ENCODE peak calls at places on chromosomes 13 and 19, in five cellular contexts. One of them, this sample, is unnamed.

GRCh38 chr19:16001481-16002312 is 52.9 kb downstream of the OR10H4 start:
- DNase-seq in cardiac muscle cell: no peak
- DNase-seq in kidney epithelial cell: peak; percentile 5
- DNase-seq in choroid plexus epithelial cell: peak; percentile 91
- DNase-seq in GM06990: peak; percentile 63
- DNase-seq in this sample: no peak

GRCh38 chr19:44576843-44577565 is 36.4 kb upstream of the IGSF23 start:
- DNase-seq in cardiac muscle cell: peak; percentile 41
- DNase-seq in kidney epithelial cell: no peak
- DNase-seq in choroid plexus epithelial cell: peak; percentile 51
- DNase-seq in GM06990: no peak
- DNase-seq in this sample: no peak

GRCh38 chr13:22960827-22961226 is 220.0 kb upstream of the SGCG start:
- DNase-seq in GM06990: no peak
- DNase-seq in choroid plexus epithelial cell: no peak
- DNase-seq in cardiac muscle cell: no peak
- DNase-seq in kidney epithelial cell: no peak
- DNase-seq in this sample: no peak

GRCh38 chr19:4715529-4716221 is 8.0 kb downstream of the DPP9 start:
- DNase-seq in GM06990: no peak
- DNase-seq in kidney epithelial cell: no peak
- DNase-seq in choroid plexus epithelial cell: no peak
- DNase-seq in cardiac muscle cell: no peak
- DNase-seq in this sample: no peak

GRCh38 chr19:5894704-5895349 is 8.8 kb downstream of the NDUFA11 start:
- DNase-seq in cardiac muscle cell: no peak
- DNase-seq in choroid plexus epithelial cell: no peak
- DNase-seq in kidney epithelial cell: no peak
- DNase-seq in GM06990: no peak
- DNase-seq in this sample: no peak

GRCh38 chr19:10316229-10317044 is 622 bp upstream of the FDX2 start:
- DNase-seq in cardiac muscle cell: no peak
- DNase-seq in GM06990: no peak
- DNase-seq in choroid plexus epithelial cell: no peak
- DNase-seq in kidney epithelial cell: no peak
- DNase-seq in this sample: no peak

GRCh38 chr19:54035215-54036178 is 28.2 kb downstream of the VSTM1 start:
- DNase-seq in kidney epithelial cell: peak; percentile 23
- DNase-seq in cardiac muscle cell: no peak
- DNase-seq in GM06990: no peak
- DNase-seq in choroid plexus epithelial cell: peak; percentile 75
- DNase-seq in this sample: no peak

GRCh38 chr19:29745253-29745652 is 30.2 kb upstream of the C19orf12 start:
- DNase-seq in GM06990: no peak
- DNase-seq in cardiac muscle cell: peak; percentile 16
- DNase-seq in kidney epithelial cell: no peak
- DNase-seq in choroid plexus epithelial cell: peak; percentile 10
- DNase-seq in this sample: no peak

GRCh38 chr19:53394522-53394973 is 401 bp upstream of the ZNF765 start:
- DNase-seq in cardiac muscle cell: peak; percentile 60
- DNase-seq in kidney epithelial cell: no peak
- DNase-seq in GM06990: no peak
- DNase-seq in choroid plexus epithelial cell: no peak
- DNase-seq in this sample: no peak

GRCh38 chr13:99642006-99642405 is 140.7 kb downstream of the TM9SF2 start:
- DNase-seq in cardiac muscle cell: no peak
- DNase-seq in choroid plexus epithelial cell: no peak
- DNase-seq in GM06990: no peak
- DNase-seq in kidney epithelial cell: no peak
- DNase-seq in this sample: no peak

GRCh38 chr13:26475176-26476110 is 82.0 kb upstream of the WASF3 start:
- DNase-seq in choroid plexus epithelial cell: no peak
- DNase-seq in GM06990: no peak
- DNase-seq in cardiac muscle cell: no peak
- DNase-seq in kidney epithelial cell: no peak
- DNase-seq in this sample: no peak

GRCh38 chr19:42159942-42160341 is 27.7 kb upstream of the POU2F2 start:
- DNase-seq in kidney epithelial cell: no peak
- DNase-seq in cardiac muscle cell: no peak
- DNase-seq in GM06990: no peak
- DNase-seq in choroid plexus epithelial cell: no peak
- DNase-seq in this sample: no peak

GRCh38 chr13:40453666-40454030 is 212.8 kb downstream of the FOXO1 start:
- DNase-seq in choroid plexus epithelial cell: no peak
- DNase-seq in GM06990: no peak
- DNase-seq in kidney epithelial cell: no peak
- DNase-seq in cardiac muscle cell: no peak
- DNase-seq in this sample: no peak

GRCh38 chr19:29623726-29624488 is 17.8 kb downstream of the POP4 start:
- DNase-seq in GM06990: no peak
- DNase-seq in kidney epithelial cell: no peak
- DNase-seq in cardiac muscle cell: no peak
- DNase-seq in choroid plexus epithelial cell: no peak
- DNase-seq in this sample: no peak

GRCh38 chr13:71871180-71871754 is 4.3 kb upstream of the DACH1 start:
- DNase-seq in choroid plexus epithelial cell: no peak
- DNase-seq in kidney epithelial cell: no peak
- DNase-seq in GM06990: no peak
- DNase-seq in cardiac muscle cell: no peak
- DNase-seq in this sample: no peak

GRCh38 chr19:47357788-47358680 is 8.9 kb downstream of the DHX34 start:
- DNase-seq in kidney epithelial cell: no peak
- DNase-seq in cardiac muscle cell: no peak
- DNase-seq in choroid plexus epithelial cell: peak; percentile 18
- DNase-seq in GM06990: no peak
- DNase-seq in this sample: no peak

GRCh38 chr13:113667771-113668490 is 912 bp downstream of the GRK1 start:
- DNase-seq in GM06990: no peak
- DNase-seq in cardiac muscle cell: no peak
- DNase-seq in choroid plexus epithelial cell: no peak
- DNase-seq in kidney epithelial cell: no peak
- DNase-seq in this sample: peak; percentile 11

GRCh38 chr13:108156749-108157148 is 58.6 kb downstream of the LIG4 start:
- DNase-seq in GM06990: no peak
- DNase-seq in choroid plexus epithelial cell: no peak
- DNase-seq in kidney epithelial cell: no peak
- DNase-seq in cardiac muscle cell: no peak
- DNase-seq in this sample: no peak

GRCh38 chr19:14383898-14384669 is 2.8 kb downstream of the ADGRE5 start:
- DNase-seq in kidney epithelial cell: no peak
- DNase-seq in choroid plexus epithelial cell: peak; percentile 42
- DNase-seq in cardiac muscle cell: no peak
- DNase-seq in GM06990: peak; percentile 78
- DNase-seq in this sample: peak; percentile 55

GRCh38 chr13:45194081-45194939 is 6.5 kb downstream of the KCTD4 start:
- DNase-seq in GM06990: no peak
- DNase-seq in choroid plexus epithelial cell: peak; percentile 80
- DNase-seq in cardiac muscle cell: no peak
- DNase-seq in kidney epithelial cell: no peak
- DNase-seq in this sample: no peak

GRCh38 chr19:54952591-54953344 is 5.4 kb upstream of the NLRP7 start:
- DNase-seq in choroid plexus epithelial cell: peak; percentile 18
- DNase-seq in GM06990: no peak
- DNase-seq in kidney epithelial cell: no peak
- DNase-seq in cardiac muscle cell: no peak
- DNase-seq in this sample: no peak

GRCh38 chr13:107231941-107232340 is 664.0 kb upstream of the ARGLU1 start:
- DNase-seq in cardiac muscle cell: no peak
- DNase-seq in choroid plexus epithelial cell: no peak
- DNase-seq in kidney epithelial cell: no peak
- DNase-seq in GM06990: no peak
- DNase-seq in this sample: no peak

GRCh38 chr13:59996461-59996860 is 167.3 kb downstream of the DIAPH3 start:
- DNase-seq in GM06990: no peak
- DNase-seq in cardiac muscle cell: no peak
- DNase-seq in kidney epithelial cell: no peak
- DNase-seq in choroid plexus epithelial cell: no peak
- DNase-seq in this sample: no peak

GRCh38 chr13:39407138-39407537 is 195.9 kb downstream of the LHFPL6 start:
- DNase-seq in GM06990: no peak
- DNase-seq in kidney epithelial cell: no peak
- DNase-seq in choroid plexus epithelial cell: no peak
- DNase-seq in cardiac muscle cell: no peak
- DNase-seq in this sample: no peak

GRCh38 chr13:39405596-39405995 is 197.4 kb downstream of the LHFPL6 start:
- DNase-seq in cardiac muscle cell: no peak
- DNase-seq in GM06990: no peak
- DNase-seq in choroid plexus epithelial cell: no peak
- DNase-seq in kidney epithelial cell: no peak
- DNase-seq in this sample: no peak

GRCh38 chr13:39405107-39405506 is 197.9 kb downstream of the LHFPL6 start:
- DNase-seq in kidney epithelial cell: no peak
- DNase-seq in GM06990: no peak
- DNase-seq in choroid plexus epithelial cell: no peak
- DNase-seq in cardiac muscle cell: no peak
- DNase-seq in this sample: no peak

GRCh38 chr13:39407786-39408185 is 195.2 kb downstream of the LHFPL6 start:
- DNase-seq in kidney epithelial cell: no peak
- DNase-seq in GM06990: no peak
- DNase-seq in cardiac muscle cell: no peak
- DNase-seq in choroid plexus epithelial cell: no peak
- DNase-seq in this sample: no peak

DNA sequence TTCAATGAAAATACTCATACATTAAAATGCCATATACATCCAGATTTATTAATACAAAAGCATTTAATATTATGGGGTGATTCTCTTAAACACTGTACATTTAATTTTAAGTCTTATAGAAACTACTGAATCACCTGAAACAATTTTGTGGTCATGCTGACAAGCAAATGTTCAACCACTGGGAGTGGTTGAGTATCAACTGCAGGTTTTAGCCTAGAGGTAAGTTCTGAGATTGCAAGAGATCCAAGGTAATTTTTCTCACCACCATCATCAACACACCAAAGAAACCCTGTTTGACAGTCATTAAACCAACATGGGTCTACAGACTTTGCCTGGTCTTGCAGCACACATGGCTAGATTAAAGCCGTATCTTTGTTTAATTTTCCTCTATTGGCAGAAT is 196.3 kb downstream of the LHFPL6 start:
- DNase-seq in cardiac muscle cell: no peak
- DNase-seq in choroid plexus epithelial cell: no peak
- DNase-seq in kidney epithelial cell: no peak
- DNase-seq in GM06990: no peak
- DNase-seq in this sample: no peak
- TF ChIP-seq CTCF in cardiac muscle cell: no peak
- TF ChIP-seq CTCF in choroid plexus epithelial cell: no peak
- TF ChIP-seq CTCF in kidney epithelial cell: no peak
- TF ChIP-seq CTCF in GM06990: no peak
- TF ChIP-seq CTCF in this sample: no peak

GRCh38 chr19:49264258-49264657 is 60.7 kb downstream of the SLC6A16 start:
- DNase-seq in GM06990: peak; percentile 13
- DNase-seq in cardiac muscle cell: no peak
- DNase-seq in kidney epithelial cell: no peak
- DNase-seq in choroid plexus epithelial cell: no peak
- DNase-seq in this sample: no peak
- TF ChIP-seq CTCF in GM06990: no peak
- TF ChIP-seq CTCF in cardiac muscle cell: no peak
- TF ChIP-seq CTCF in kidney epithelial cell: no peak
- TF ChIP-seq CTCF in choroid plexus epithelial cell: no peak
- TF ChIP-seq CTCF in this sample: no peak

GRCh38 chr13:102848956-102849355 is 3.1 kb downstream of the ERCC5 start:
- DNase-seq in GM06990: no peak
- DNase-seq in cardiac muscle cell: no peak
- DNase-seq in kidney epithelial cell: no peak
- DNase-seq in choroid plexus epithelial cell: no peak
- DNase-seq in this sample: no peak

GRCh38 chr13:102847272-102848234 is 1.7 kb downstream of the ERCC5 start:
- DNase-seq in cardiac muscle cell: peak; percentile 35
- DNase-seq in kidney epithelial cell: no peak
- DNase-seq in choroid plexus epithelial cell: peak; percentile 71
- DNase-seq in GM06990: peak; percentile 13
- DNase-seq in this sample: no peak

GRCh38 chr13:102845289-102845629 is 573 bp upstream of the ERCC5 start:
- DNase-seq in kidney epithelial cell: no peak
- DNase-seq in GM06990: no peak
- DNase-seq in cardiac muscle cell: no peak
- DNase-seq in choroid plexus epithelial cell: no peak
- DNase-seq in this sample: no peak

GRCh38 chr13:102846261-102847015 is 606 bp downstream of the ERCC5 start:
- DNase-seq in kidney epithelial cell: no peak
- DNase-seq in choroid plexus epithelial cell: peak; percentile 52
- DNase-seq in GM06990: peak; percentile 63
- DNase-seq in cardiac muscle cell: peak; percentile 39
- DNase-seq in this sample: no peak

DNA sequence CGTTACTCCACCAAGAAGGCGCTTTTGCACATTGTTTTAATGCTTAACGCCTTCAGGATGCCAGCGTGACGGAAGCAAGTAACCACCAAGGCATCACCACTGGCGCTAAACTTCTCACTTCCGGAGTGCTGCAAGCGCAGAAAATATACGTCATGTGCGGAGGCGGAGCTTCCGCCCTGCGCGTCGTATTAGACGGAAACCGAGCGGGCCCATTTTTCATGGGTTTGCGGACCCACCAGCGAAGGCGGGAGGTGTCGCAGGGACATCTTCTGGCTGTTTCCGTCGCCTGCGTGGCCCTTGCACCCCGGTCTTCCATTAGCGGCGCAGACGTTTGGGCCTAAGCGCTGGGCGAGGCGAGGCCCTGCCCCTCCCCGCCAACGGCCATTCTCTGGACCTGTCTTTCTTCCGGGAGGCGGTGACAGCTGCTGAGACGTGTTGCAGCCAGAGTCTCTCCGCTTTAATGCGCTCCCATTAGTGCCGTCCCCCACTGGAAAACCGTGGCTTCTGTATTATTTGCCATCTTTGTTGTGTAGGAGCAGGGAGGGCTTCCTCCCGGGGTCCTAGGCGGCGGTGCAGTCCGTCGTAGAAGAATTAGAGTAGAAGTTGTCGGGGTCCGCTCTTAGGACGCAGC is at the start of gene ERCC5:
- DNase-seq in choroid plexus epithelial cell: peak; percentile 96
- DNase-seq in cardiac muscle cell: peak; percentile 94
- DNase-seq in GM06990: peak; percentile 94
- DNase-seq in kidney epithelial cell: peak; percentile 83
- DNase-seq in this sample: peak; percentile 96
- TF ChIP-seq CTCF in choroid plexus epithelial cell: no peak
- TF ChIP-seq CTCF in cardiac muscle cell: no peak
- TF ChIP-seq CTCF in GM06990: no peak
- TF ChIP-seq CTCF in kidney epithelial cell: no peak
- TF ChIP-seq CTCF in this sample: no peak

DNA sequence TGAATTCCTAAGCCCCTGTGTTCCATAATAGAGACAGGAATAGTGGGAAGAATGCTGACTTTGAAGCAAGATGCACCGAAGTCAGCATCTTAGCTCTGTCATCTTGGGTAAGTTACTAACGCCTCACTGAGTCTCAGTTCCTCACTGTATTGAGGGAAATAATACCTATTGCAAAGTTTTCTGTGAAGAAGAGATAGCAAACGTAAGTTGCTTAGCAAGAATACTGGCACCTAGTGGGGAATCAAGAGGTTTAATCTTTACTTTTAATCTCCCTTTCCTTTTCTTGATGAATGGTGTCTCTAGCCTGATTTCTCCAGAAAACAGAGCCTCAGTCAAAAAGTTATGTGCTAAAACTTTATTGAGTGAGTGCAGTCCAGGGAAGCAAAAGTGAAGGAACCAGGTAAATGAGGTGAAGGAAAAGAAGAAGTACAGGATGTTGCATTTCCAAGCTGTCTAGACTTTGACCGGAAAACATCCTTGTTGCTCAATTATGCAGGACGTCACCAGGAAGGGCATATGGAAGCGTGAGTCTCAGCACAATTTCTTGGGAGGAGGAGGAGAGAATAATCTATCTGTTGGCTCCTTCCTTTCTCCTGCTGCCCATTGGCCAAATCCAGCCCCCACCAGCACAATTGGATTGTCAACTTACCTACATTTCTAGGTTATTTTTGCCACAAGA is 210.0 kb downstream of the B3GLCT start:
- DNase-seq in cardiac muscle cell: no peak
- DNase-seq in kidney epithelial cell: no peak
- DNase-seq in choroid plexus epithelial cell: peak; percentile 57
- DNase-seq in GM06990: no peak
- DNase-seq in this sample: no peak
- TF ChIP-seq CTCF in cardiac muscle cell: peak; percentile 27
- TF ChIP-seq CTCF in kidney epithelial cell: peak; percentile 12
- TF ChIP-seq CTCF in choroid plexus epithelial cell: peak; percentile 60
- TF ChIP-seq CTCF in GM06990: peak; percentile 20
- TF ChIP-seq CTCF in this sample: no peak